ENCODE peak calls at places on chromosomes 3 and 15, in ten cellular contexts. D is GM04503; V is occipital lobe; C is prostate gland; N is HuH-7; H is HCT116; J is glomerular endothelial cell; Y is fibroblast of pulmonary artery; G is anterior cingulate cortex; O is stimulated activated CD8-positive, alpha-beta memory T cell treated with anti-CD3 and anti-CD28 coated beads, Interleukin-7, amount 100 ng/mL, for 1 hour. R is an unnamed sample.

GRCh38 chr3:46395210-46395661 is 11.6 kb downstream of the CCR5AS start:
- DNase-seq in O (no peak), J (no peak), H (no peak), Y (peak), C (no peak), N (no peak), V (no peak), D (no peak), G (no peak), R (peak)

GRCh38 chr3:186121968-186122367 is 13.1 kb upstream of the ETV5 start:
- DNase-seq in H (no peak), D (no peak), C (peak), J (no peak), N (no peak), G (no peak), Y (no peak), V (no peak), O (no peak), R (no peak)

GRCh38 chr15:85452436-85452835 is 72.0 kb downstream of the AKAP13 start:
- DNase-seq in O (no peak), J (no peak), Y (no peak), D (no peak), C (no peak), G (no peak), N (no peak), V (no peak), H (no peak), R (no peak)

GRCh38 chr3:104788807-104789206 is 577.9 kb upstream of the ALCAM start:
- DNase-seq in H (no peak), N (no peak), G (no peak), O (no peak), Y (no peak), C (no peak), V (no peak), D (no peak), J (no peak), R (no peak)

GRCh38 chr3:128435058-128435457 is 31.6 kb downstream of the DNAJB8 start:
- DNase-seq in O (no peak), G (no peak), C (peak), D (no peak), J (no peak), N (no peak), H (no peak), Y (no peak), V (no peak), R (no peak)

GRCh38 chr15:26873846-26874245 is 7.0 kb downstream of the GABRA5 start:
- DNase-seq in N (no peak), D (no peak), Y (peak), G (no peak), J (no peak), V (peak), O (no peak), H (no peak), C (peak), R (peak)

GRCh38 chr3:171813897-171814460 is 3.7 kb upstream of the PLD1 start:
- DNase-seq in V (no peak), G (no peak), Y (peak), H (no peak), N (no peak), O (no peak), J (no peak), D (no peak), C (no peak), R (peak)

GRCh38 chr3:172627057-172627809 is 83.6 kb downstream of the NCEH1 start:
- DNase-seq in G (no peak), J (no peak), H (no peak), O (no peak), N (no peak), C (no peak), V (no peak), Y (peak), D (peak), R (peak)

GRCh38 chr3:179026636-179027035 is 45.0 kb downstream of the ZMAT3 start:
- DNase-seq in J (no peak), Y (peak), C (no peak), G (no peak), H (no peak), N (no peak), O (no peak), V (no peak), D (no peak), R (peak)

GRCh38 chr15:39885099-39885777 is 34.8 kb downstream of the GPR176 start:
- DNase-seq in C (no peak), O (no peak), J (no peak), N (no peak), Y (peak), V (no peak), G (no peak), D (no peak), H (no peak), R (no peak)

GRCh38 chr15:37133619-37134018 is 33.3 kb upstream of the MEIS2 start:
- DNase-seq in C (no peak), N (no peak), G (no peak), H (no peak), O (no peak), J (no peak), D (no peak), Y (peak), V (no peak), R (peak)

R was measured in cardiac fibroblast.